ENCODE peak calls at places on chromosomes 1 and 21, in ten cellular contexts. F is body of pancreas, K is tibial nerve, C is right lobe of liver, L is ovary, X is sigmoid colon, Z is thyroid gland, N is transverse colon, Y is esophagus squamous epithelium, M is K562. G is an unnamed sample. For H3K36me3 and H3K4me1, the result is how much of the 10 kb centered on the place peaks cover.

GRCh38 chr1:21586926-21587601 is 77.8 kb downstream of the ALPL start:
- DNase-seq in F (peak), K (peak), C (no peak), L (peak), X (no peak), Z (peak), N (peak), Y (no peak), M (peak), G (no peak)

GRCh38 chr1:11478571-11479374 is at the start of gene DISP3:
- DNase-seq in F (peak), K (no peak), C (peak), L (peak), X (no peak), Z (peak), N (peak), Y (no peak), M (peak), G (no peak)

GRCh38 chr1:33014464-33015170 is 22.1 kb downstream of the AK2 start:
- DNase-seq in F (no peak), K (no peak), C (no peak), L (no peak), X (peak), Z (no peak), N (no peak), Y (no peak), M (no peak), G (no peak)

GRCh38 chr1:118223426-118223825 is 38.4 kb upstream of the SPAG17 start:
- DNase-seq in F (no peak), K (no peak), C (no peak), L (no peak), X (no peak), Z (no peak), N (no peak), Y (no peak), M (no peak), G (no peak)

GRCh38 chr21:34771512-34772028 is 102.8 kb downstream of the CLIC6 start:
- DNase-seq in F (no peak), K (no peak), C (no peak), L (no peak), X (no peak), Z (no peak), N (no peak), Y (no peak), M (no peak), G (peak)

GRCh38 chr1:65066379-65066765 is 81.6 kb upstream of the AK4 start:
- DNase-seq in F (no peak), K (peak), C (no peak), L (no peak), X (no peak), Z (no peak), N (no peak), Y (no peak), M (no peak), G (no peak)

GRCh38 chr1:206112600-206113301 is 4.4 kb downstream of the AVPR1B start:
- DNase-seq in F (peak), K (no peak), C (peak), L (no peak), X (no peak), Z (peak), N (peak), Y (no peak), M (no peak), G (no peak)

GRCh38 chr1:158458263-158458662 is 3.4 kb upstream of the OR10K1 start:
- DNase-seq in F (no peak), K (no peak), C (no peak), L (no peak), X (no peak), Z (no peak), N (no peak), Y (no peak), M (no peak), G (no peak)

GRCh38 chr1:204970897-204971296 is 72.1 kb upstream of the CNTN2 start:
- DNase-seq in F (no peak), K (no peak), C (no peak), L (no peak), X (no peak), Z (no peak), N (no peak), Y (no peak), M (no peak), G (no peak)

GRCh38 chr1:63914706-63915105 is 140.9 kb downstream of the ROR1 start:
- DNase-seq in F (no peak), K (no peak), C (no peak), L (no peak), X (no peak), Z (no peak), N (no peak), Y (no peak), M (no peak), G (no peak)

GRCh38 chr1:180948846-180949615 is 36.3 kb downstream of the KIAA1614 start:
- DNase-seq in F (no peak), K (no peak), C (no peak), L (peak), X (no peak), Z (no peak), N (no peak), Y (no peak), M (no peak), G (no peak)

GRCh38 chr1:227166559-227166958 is 151.7 kb downstream of the CDC42BPA start:
- DNase-seq in F (no peak), K (no peak), C (no peak), L (no peak), X (no peak), Z (no peak), N (no peak), Y (no peak), M (no peak), G (no peak)

GRCh38 chr1:227167276-227167829 is 150.9 kb downstream of the CDC42BPA start:
- DNase-seq in F (no peak), K (no peak), C (no peak), L (no peak), X (no peak), Z (no peak), N (no peak), Y (no peak), M (no peak), G (no peak)

GRCh38 chr1:227155688-227156087 is 162.6 kb downstream of the CDC42BPA start:
- DNase-seq in F (no peak), K (no peak), C (no peak), L (no peak), X (no peak), Z (no peak), N (no peak), Y (no peak), M (no peak), G (no peak)

DNA sequence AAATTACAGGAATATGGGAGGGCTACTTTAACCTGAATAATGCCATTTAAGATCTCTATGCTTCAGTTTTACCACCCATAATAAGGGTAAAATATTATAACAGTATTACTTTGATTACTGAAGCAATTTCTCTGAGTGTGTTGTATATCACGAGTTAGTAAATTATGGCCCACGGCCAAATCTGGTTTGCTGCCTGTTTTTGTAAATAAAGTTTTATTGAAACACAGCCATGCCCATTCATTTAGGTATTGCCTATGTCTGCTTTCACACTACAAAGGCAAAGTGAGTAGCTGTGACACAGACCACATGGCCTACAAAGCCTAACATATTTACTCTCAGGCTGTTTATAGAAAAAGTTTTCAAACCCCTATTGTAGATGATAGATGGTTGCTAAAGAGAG is 156.8 kb downstream of the CDC42BPA start:
- DNase-seq in F (no peak), K (no peak), C (no peak), L (no peak), X (no peak), Z (no peak), N (no peak), Y (no peak), M (no peak), G (no peak)
- H3K36me3 ChIP-seq in F (under half), K (under half), C (under half), L (under half), X (under half), Z (under half), N (under half), Y (under half), M (under half), G (under half)

DNA sequence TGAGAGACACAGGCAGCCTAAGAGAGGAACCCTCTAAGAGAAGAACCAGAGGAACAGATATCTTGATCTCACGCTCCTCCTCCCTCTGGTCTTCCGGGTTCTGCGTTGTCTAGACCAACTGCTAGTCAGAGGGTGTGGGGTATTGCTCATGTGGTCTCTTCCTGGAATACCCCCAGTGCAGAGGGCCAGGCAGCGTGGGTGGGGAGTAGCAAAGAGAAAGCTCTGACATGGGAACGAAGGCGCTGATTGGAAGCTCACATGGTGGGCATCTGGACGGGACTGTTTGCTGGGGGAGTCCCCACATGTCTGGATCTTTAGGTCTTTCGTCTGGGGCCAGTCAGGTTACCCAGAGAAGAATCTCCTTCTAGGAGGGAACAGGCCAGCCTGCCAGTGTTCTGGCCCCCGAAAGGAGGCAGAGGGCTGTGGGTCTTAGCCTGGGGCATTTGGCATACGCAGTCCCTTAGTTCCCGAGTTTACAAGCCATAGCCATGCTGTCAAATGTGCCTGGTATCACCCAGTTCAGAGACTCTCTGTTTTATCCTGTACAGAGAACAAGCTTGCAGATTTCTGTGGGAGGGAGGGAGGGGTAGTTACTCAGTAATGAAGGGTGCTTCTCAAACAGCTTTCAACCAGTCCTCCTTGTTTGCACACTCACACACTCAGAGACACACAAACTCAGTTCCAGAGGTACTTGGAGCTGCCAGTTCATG is 18.3 kb upstream of the IL6R start:
- DNase-seq in F (no peak), K (no peak), C (no peak), L (peak), X (peak), Z (no peak), N (peak), Y (no peak), M (peak), G (no peak)
- TF ChIP-seq POLR2A in F (no peak), K (no peak), C (no peak), L (no peak), X (no peak), Z (no peak), N (no peak), Y (no peak), M (peak), G (no peak)

GRCh38 chr1:26016944-26017545 is 4.5 kb upstream of the EXTL1 start:
- DNase-seq in F (no peak), K (no peak), C (no peak), L (no peak), X (no peak), Z (no peak), N (no peak), Y (no peak), M (no peak), G (no peak)

GRCh38 chr1:26017606-26018005 is 4.0 kb upstream of the EXTL1 start:
- DNase-seq in F (no peak), K (no peak), C (no peak), L (peak), X (no peak), Z (no peak), N (no peak), Y (no peak), M (no peak), G (no peak)

GRCh38 chr1:26014179-26014578 is 7.4 kb upstream of the EXTL1 start:
- DNase-seq in F (no peak), K (no peak), C (no peak), L (no peak), X (no peak), Z (no peak), N (no peak), Y (no peak), M (no peak), G (no peak)

GRCh38 chr1:26015358-26015757 is 6.2 kb upstream of the EXTL1 start:
- DNase-seq in F (no peak), K (peak), C (no peak), L (no peak), X (no peak), Z (no peak), N (peak), Y (no peak), M (no peak), G (no peak)

GRCh38 chr1:26016258-26016943 is 5.2 kb upstream of the EXTL1 start:
- DNase-seq in F (no peak), K (no peak), C (no peak), L (no peak), X (no peak), Z (no peak), N (no peak), Y (no peak), M (no peak), G (no peak)
- H3K4me1 ChIP-seq in F (under half), K (under half), C (under half), L (under half), X (under half), Z (under half), N (under half), Y (under half), M (under half), G (under half)

DNA sequence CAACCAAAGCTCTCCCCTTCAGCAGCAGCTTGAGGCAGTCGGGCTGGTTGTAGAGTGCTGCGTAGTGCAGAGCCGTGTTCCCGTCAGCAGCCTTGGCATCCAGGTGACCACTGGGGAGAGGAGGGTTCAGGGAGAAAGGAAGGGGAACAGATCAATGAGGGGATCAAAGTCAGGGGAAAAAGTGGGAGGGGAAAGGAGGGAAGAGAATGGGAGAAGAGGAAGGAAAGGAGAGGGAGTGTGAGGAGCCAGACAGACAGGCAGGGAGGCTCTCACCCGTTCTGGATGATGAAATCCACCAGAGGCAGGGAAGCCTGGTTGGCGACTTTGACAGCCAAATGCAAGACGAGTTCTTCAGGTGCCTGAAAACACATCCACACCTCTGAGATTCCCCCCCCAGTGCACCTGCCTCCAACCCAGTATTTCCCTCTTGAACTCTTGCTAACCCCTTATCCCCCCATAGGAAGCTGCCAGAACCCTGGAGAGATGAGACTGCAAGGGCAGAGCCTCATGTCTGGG is 9.8 kb upstream of the TCEA3 start:
- DNase-seq in F (no peak), K (no peak), C (no peak), L (peak), X (no peak), Z (no peak), N (no peak), Y (no peak), M (no peak), G (no peak)
- H3K36me3 ChIP-seq in F (under half), K (half or more), C (under half), L (under half), X (under half), Z (under half), N (under half), Y (half or more), M (half or more), G (half or more)

GRCh38 chr1:116373451-116374339 is 651 bp downstream of the ATP1A1 start:
- DNase-seq in F (peak), K (peak), C (peak), L (peak), X (peak), Z (peak), N (peak), Y (peak), M (peak), G (no peak)
- TF ChIP-seq POLR2A in F (peak), K (peak), C (peak), L (peak), X (peak), Z (peak), N (peak), Y (no peak), M (no peak), G (no peak)

GRCh38 chr1:165316153-165316772 is 40.3 kb downstream of the LMX1A start:
- DNase-seq in F (no peak), K (no peak), C (no peak), L (no peak), X (no peak), Z (no peak), N (no peak), Y (no peak), M (no peak), G (no peak)

GRCh38 chr1:165312591-165312990 is 43.9 kb downstream of the LMX1A start:
- DNase-seq in F (no peak), K (no peak), C (no peak), L (no peak), X (no peak), Z (no peak), N (no peak), Y (no peak), M (no peak), G (no peak)

GRCh38 chr1:165315481-165315880 is 41.0 kb downstream of the LMX1A start:
- DNase-seq in F (no peak), K (no peak), C (no peak), L (no peak), X (no peak), Z (no peak), N (no peak), Y (no peak), M (no peak), G (no peak)

DNA sequence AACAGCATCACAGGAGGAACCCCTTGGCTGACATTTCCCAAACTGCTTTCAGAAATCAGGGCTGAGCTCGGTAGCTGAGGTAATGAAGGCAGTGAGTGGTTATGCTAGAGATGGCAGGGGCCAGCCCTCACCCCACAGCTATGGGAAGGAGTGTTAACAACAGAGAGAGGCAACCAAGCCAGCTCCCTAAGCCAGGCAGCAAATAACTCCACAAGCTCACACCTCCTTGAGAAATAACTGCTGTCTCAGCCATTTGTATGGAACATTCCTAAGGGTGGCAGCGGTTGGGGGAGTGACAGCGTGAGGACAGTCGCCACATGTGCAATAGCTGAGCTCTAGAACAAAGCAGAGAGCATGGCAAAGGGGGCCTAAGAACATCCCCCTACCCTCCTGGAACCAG is 42.6 kb downstream of the LMX1A start:
- DNase-seq in F (no peak), K (no peak), C (no peak), L (no peak), X (no peak), Z (peak), N (no peak), Y (no peak), M (no peak), G (no peak)
- H3K4me1 ChIP-seq in F (under half), K (under half), C (under half), L (under half), X (under half), Z (under half), N (under half), Y (under half), M (under half), G (under half)

GRCh38 chr1:70295737-70296136 is 58.8 kb downstream of the ANKRD13C start:
- DNase-seq in F (no peak), K (no peak), C (no peak), L (no peak), X (no peak), Z (no peak), N (no peak), Y (no peak), M (no peak), G (no peak)
- H3K36me3 ChIP-seq in F (under half), K (half or more), C (under half), L (under half), X (under half), Z (under half), N (under half), Y (half or more), M (half or more), G (under half)

G was measured in esophagus muscularis mucosa.